ENCODE peak calls at places on chromosomes 3 and 15, in six cellular contexts. K is neuronal stem cell, R is H1, I is mesenchymal stem cell, H is IMR-90, Y is trophoblast cell. N is an unnamed sample. For H3K4me1, the result is how much of the 10 kb centered on the place peaks cover.

GRCh38 chr3:1600206-1600605 is 498.5 kb upstream of the CNTN4 start:
- DNase-seq in Y (no peak), I (no peak), K (no peak), H (no peak), R (no peak), N (no peak)

GRCh38 chr3:61333562-61333961 is 82.3 kb upstream of the FHIT start:
- DNase-seq in K (no peak), I (no peak), Y (no peak), R (no peak), H (no peak), N (no peak)

GRCh38 chr15:50744601-50745000 is 20.9 kb downstream of the SPPL2A start:
- DNase-seq in H (peak), I (no peak), Y (no peak), K (no peak), R (no peak), N (no peak)

GRCh38 chr3:101193957-101194356 is 126.4 kb downstream of the IMPG2 start:
- DNase-seq in R (no peak), Y (no peak), K (no peak), H (peak), I (no peak), N (no peak)

GRCh38 chr3:134458451-134458850 is 27.3 kb downstream of the ANAPC13 start:
- DNase-seq in I (no peak), H (peak), Y (no peak), K (no peak), R (no peak), N (no peak)

GRCh38 chr15:89847101-89847500 is 32.4 kb upstream of the ANPEP start:
- DNase-seq in H (no peak), Y (no peak), K (no peak), I (no peak), R (no peak), N (no peak)

GRCh38 chr3:87318609-87319008 is 42.2 kb upstream of the POU1F1 start:
- DNase-seq in K (no peak), H (no peak), R (no peak), Y (no peak), I (no peak), N (no peak)

GRCh38 chr3:178076718-178077117 is 459.5 kb upstream of the KCNMB2 start:
- DNase-seq in R (no peak), H (no peak), Y (no peak), K (no peak), I (no peak), N (no peak)

GRCh38 chr3:141429371-141430035 is 57.3 kb upstream of the RASA2 start:
- DNase-seq in I (no peak), H (no peak), K (no peak), Y (no peak), R (no peak), N (no peak)

GRCh38 chr3:25447925-25448324 is 19.9 kb downstream of the RARB start:
- DNase-seq in Y (no peak), H (no peak), R (no peak), K (no peak), I (no peak), N (no peak)

GRCh38 chr3:139537325-139537724 is 2.2 kb downstream of the RBP1 start:
- DNase-seq in K (no peak), I (peak), Y (peak), R (no peak), H (peak), N (no peak)

GRCh38 chr3:197880361-197881339 is 69.3 kb upstream of the RPL35A start:
- DNase-seq in Y (no peak), H (no peak), I (no peak), R (no peak), K (no peak), N (no peak)

GRCh38 chr3:39361252-39361927 is 21.8 kb upstream of the SLC25A38 start:
- DNase-seq in R (no peak), H (no peak), I (no peak), Y (no peak), K (no peak), N (no peak)

GRCh38 chr3:52810923-52811322 is 16.3 kb downstream of the ITIH3 start:
- DNase-seq in Y (no peak), R (no peak), K (no peak), H (no peak), I (no peak), N (no peak)

GRCh38 chr3:49534581-49535495 is 19.4 kb upstream of the BSN start:
- DNase-seq in I (no peak), H (no peak), R (peak), Y (no peak), K (peak), N (peak)

GRCh38 chr3:48927928-48928327 is 9.3 kb downstream of the ARIH2 start:
- DNase-seq in I (no peak), K (no peak), R (no peak), Y (no peak), H (no peak), N (no peak)

GRCh38 chr15:52730163-52730562 is 51.0 kb upstream of the ATOSA start:
- DNase-seq in I (peak), K (no peak), R (no peak), H (peak), Y (peak), N (no peak)

GRCh38 chr3:174072675-174073074 is 675.1 kb downstream of the NLGN1 start:
- DNase-seq in K (no peak), Y (no peak), I (no peak), H (no peak), R (no peak), N (no peak)

GRCh38 chr3:55169161-55169560 is 241.3 kb upstream of the LRTM1 start:
- DNase-seq in R (no peak), I (no peak), Y (no peak), H (no peak), K (no peak), N (no peak)

GRCh38 chr15:97504031-97504430 is 456.5 kb upstream of the ARRDC4 start:
- DNase-seq in Y (peak), I (peak), H (peak), K (no peak), R (no peak), N (no peak)

GRCh38 chr15:27025411-27026051 is 54.5 kb downstream of the GABRG3 start:
- DNase-seq in I (no peak), R (no peak), K (no peak), Y (no peak), H (no peak), N (no peak)

GRCh38 chr15:101478701-101479341 is 10.7 kb downstream of the PCSK6 start:
- DNase-seq in K (no peak), R (no peak), H (no peak), Y (no peak), I (no peak), N (no peak)

GRCh38 chr3:86880066-86880465 is 110.9 kb downstream of the VGLL3 start:
- DNase-seq in R (no peak), K (no peak), Y (no peak), I (no peak), H (peak), N (no peak)

GRCh38 chr3:48435774-48436476 is 4.0 kb downstream of the CCDC51 start:
- DNase-seq in K (peak), Y (peak), I (peak), H (peak), R (peak), N (peak)

GRCh38 chr15:63417721-63418120 is 36.1 kb upstream of the CA12 start:
- DNase-seq in K (no peak), R (no peak), H (no peak), Y (no peak), I (no peak), N (no peak)

GRCh38 chr3:53263907-53264306 is 8.1 kb upstream of the TKT start:
- DNase-seq in H (no peak), R (no peak), K (no peak), I (no peak), Y (no peak), N (no peak)

GRCh38 chr3:129314757-129315385 is 36.2 kb downstream of the HMCES start:
- DNase-seq in H (peak), K (peak), R (peak), Y (peak), I (peak), N (peak)
- H4K8ac ChIP-seq in H (peak), K (no peak), R (peak), Y (peak), I (peak), N (no peak)

GRCh38 chr3:175865724-175866123 is 1006.6 kb downstream of the NAALADL2 start:
- DNase-seq in R (no peak), K (no peak), I (no peak), Y (no peak), H (no peak), N (no peak)
- H3K4me1 ChIP-seq in R (under half), K (under half), I (under half), Y (under half), H (under half), N (under half)

GRCh38 chr3:41241800-41242571 is 42.7 kb downstream of the CTNNB1 start:
- DNase-seq in I (peak), Y (no peak), H (no peak), K (no peak), R (no peak), N (no peak)
- H3K14ac ChIP-seq in I (no peak), Y (no peak), H (no peak), K (no peak), R (no peak), N (no peak)

GRCh38 chr3:47017504-47018268 is 38.2 kb downstream of the NBEAL2 start:
- DNase-seq in I (peak), Y (peak), K (no peak), H (peak), R (no peak), N (peak)

GRCh38 chr3:47019201-47019600 is 39.7 kb downstream of the NBEAL2 start:
- DNase-seq in H (peak), K (no peak), R (no peak), Y (no peak), I (no peak), N (no peak)

GRCh38 chr3:47022540-47023161 is 43.2 kb downstream of the NBEAL2 start:
- DNase-seq in K (no peak), Y (no peak), H (peak), I (peak), R (no peak), N (no peak)

GRCh38 chr3:47018269-47018611 is 38.8 kb downstream of the NBEAL2 start:
- DNase-seq in K (no peak), H (no peak), Y (no peak), I (no peak), R (no peak), N (no peak)

GRCh38 chr3:47020311-47020710 is 40.8 kb downstream of the NBEAL2 start:
- DNase-seq in I (no peak), K (no peak), R (no peak), H (no peak), Y (no peak), N (no peak)
- H4K8ac ChIP-seq in I (no peak), K (no peak), R (no peak), H (no peak), Y (no peak), N (no peak)

DNA sequence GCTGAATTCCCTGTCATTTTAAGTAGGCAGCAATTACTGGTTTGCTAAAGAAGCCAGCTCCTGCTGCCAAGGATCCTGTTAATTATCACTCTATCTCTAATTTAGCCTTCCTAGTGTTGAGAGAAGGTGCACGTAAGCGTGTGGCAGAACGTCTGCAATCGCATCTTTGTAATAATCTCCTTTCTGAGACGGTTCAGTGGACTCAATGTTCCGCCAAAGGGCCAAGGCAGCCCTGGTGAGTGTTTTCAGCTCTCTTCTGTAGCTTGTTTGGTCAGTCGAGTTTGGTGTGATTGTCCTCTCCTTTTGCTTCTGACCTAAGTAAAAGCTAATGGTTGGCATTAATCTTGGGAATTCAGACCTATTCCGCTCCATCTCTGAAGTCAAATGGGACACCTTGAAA is 24.2 kb downstream of the MITF start:
- DNase-seq in R (no peak), I (no peak), H (no peak), K (no peak), Y (no peak), N (no peak)
- H3K4me1 ChIP-seq in R (under half), I (under half), H (under half), K (under half), Y (under half), N (under half)

DNA sequence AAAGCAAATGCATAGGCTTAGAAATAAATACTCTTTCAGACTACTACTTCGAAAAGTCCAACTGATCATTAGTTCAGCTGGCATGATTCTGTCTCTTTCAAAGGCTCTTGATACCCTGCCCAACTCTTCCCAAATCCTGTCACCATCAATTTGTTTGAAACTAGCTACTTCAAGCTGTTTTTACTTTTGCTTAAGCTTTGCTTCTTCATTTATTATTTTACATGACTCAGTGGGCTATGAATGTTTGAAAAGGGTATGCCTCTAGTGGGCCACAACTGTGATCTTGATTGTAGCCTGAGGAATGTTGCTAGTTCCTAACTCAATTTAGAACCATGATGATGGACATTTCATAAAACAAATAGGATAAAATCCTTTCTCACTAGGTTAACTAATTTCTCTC is 340.8 kb downstream of the NAALADL2 start:
- DNase-seq in Y (no peak), R (no peak), K (no peak), I (peak), H (peak), N (no peak)
- H3K14ac ChIP-seq in Y (no peak), R (no peak), K (no peak), I (no peak), H (peak), N (no peak)

DNA sequence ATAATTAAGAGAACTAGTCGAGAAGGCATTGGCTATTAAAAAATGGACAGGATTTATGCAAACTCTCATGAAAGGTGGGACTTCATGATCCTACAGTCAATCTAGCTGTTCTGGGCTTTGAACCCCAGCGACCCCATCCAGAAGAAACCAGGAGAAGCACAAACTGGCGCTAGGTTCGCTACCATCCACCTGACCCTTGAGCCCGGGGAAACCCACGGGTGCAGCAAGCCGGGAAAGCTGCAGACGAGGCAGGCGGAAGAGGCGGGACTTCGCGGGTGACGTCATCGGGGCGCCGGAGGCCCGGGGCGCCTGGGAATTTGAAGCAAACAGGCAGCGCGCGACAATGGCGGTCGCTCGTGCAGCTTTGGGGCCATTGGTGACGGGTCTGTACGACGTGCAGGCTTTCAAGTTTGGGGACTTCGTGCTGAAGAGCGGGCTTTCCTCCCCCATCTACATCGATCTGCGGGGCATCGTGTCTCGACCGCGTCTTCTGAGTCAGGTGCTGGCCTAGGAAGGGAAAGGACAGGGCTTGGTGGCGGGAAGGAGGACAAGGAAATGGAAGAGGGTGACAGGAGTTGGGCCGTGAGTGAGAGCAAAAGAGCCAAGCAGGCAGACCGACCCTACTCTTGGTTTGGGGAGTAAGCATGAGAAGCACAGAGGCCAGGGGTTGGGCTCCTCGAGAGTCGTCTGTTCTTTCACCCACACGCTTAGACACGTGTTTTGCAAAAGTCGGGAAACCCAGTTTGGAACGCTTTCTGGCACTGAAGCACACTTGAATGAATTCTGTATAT is at the start of gene UMPS:
- DNase-seq in K (peak), H (peak), R (peak), I (peak), Y (peak), N (peak)
- H4K8ac ChIP-seq in K (no peak), H (peak), R (peak), I (peak), Y (peak), N (peak)

GRCh38 chr15:37109952-37110630 is 9.7 kb upstream of the MEIS2 start:
- DNase-seq in Y (no peak), K (no peak), R (peak), H (no peak), I (peak), N (peak)
- H3K4me1 ChIP-seq in Y (under half), K (under half), R (under half), H (under half), I (under half), N (under half)

GRCh38 chr15:38533926-38534325 is 30.7 kb downstream of the RASGRP1 start:
- DNase-seq in R (no peak), H (no peak), Y (peak), I (no peak), K (no peak), N (no peak)
- H3K14ac ChIP-seq in R (no peak), H (no peak), Y (no peak), I (no peak), K (no peak), N (no peak)

GRCh38 chr15:70097337-70098169 is at the start of gene TLE3:
- DNase-seq in R (peak), I (peak), H (peak), K (peak), Y (peak), N (peak)
- H4K8ac ChIP-seq in R (peak), I (peak), H (peak), K (no peak), Y (peak), N (no peak)

N was measured in H9.